ENCODE peak calls at places on chromosomes 13 and 19, in four cellular contexts. T is GM23338, U is hepatocyte, E is coronary artery. V is an unnamed sample.

GRCh38 chr19:41341669-41342490 is 11.8 kb downstream of the TGFB1 start:
- DNase-seq in T (peak; percentile 65), U (no peak), E (no peak), V (no peak)

GRCh38 chr19:35727053-35727955 is 9.5 kb downstream of the KMT2B start:
- DNase-seq in T (no peak), U (no peak), E (no peak), V (no peak)

GRCh38 chr19:12513531-12514061 is 29.0 kb upstream of the ZNF709 start:
- DNase-seq in T (peak; percentile 75), U (no peak), E (no peak), V (no peak)

GRCh38 chr19:16834747-16835146 is 5.5 kb downstream of the SIN3B start:
- DNase-seq in T (no peak), U (no peak), E (no peak), V (peak; percentile 54)

GRCh38 chr19:16846901-16847300 is 17.7 kb downstream of the SIN3B start:
- DNase-seq in T (no peak), U (no peak), E (no peak), V (no peak)

GRCh38 chr19:58559275-58560006 is 1.0 kb upstream of the UBE2M start:
- DNase-seq in T (peak; percentile 96), U (peak; percentile 94), E (peak; percentile 95), V (peak; percentile 84)

GRCh38 chr19:57706346-57706745 is 2.7 kb downstream of the ZNF154 start:
- DNase-seq in T (no peak), U (no peak), E (no peak), V (no peak)

GRCh38 chr19:2623743-2624142 is 78.8 kb downstream of the GNG7 start:
- DNase-seq in T (no peak), U (no peak), E (no peak), V (no peak)

GRCh38 chr19:32861596-32861995 is 8.0 kb downstream of the SLC7A9 start:
- DNase-seq in T (no peak), U (no peak), E (no peak), V (no peak)

GRCh38 chr19:34351382-34351802 is 13.6 kb upstream of the GPI start:
- DNase-seq in T (no peak), U (peak; percentile 35), E (no peak), V (peak; percentile 27)

GRCh38 chr13:59696229-59696628 is 467.5 kb downstream of the DIAPH3 start:
- DNase-seq in T (no peak), U (no peak), E (no peak), V (no peak)

GRCh38 chr13:99953138-99953755 is 18.3 kb downstream of the ZIC5 start:
- DNase-seq in T (no peak), U (no peak), E (peak; percentile 52), V (no peak)

GRCh38 chr13:64591981-64592380 is 2638.2 kb downstream of the PCDH9 start:
- DNase-seq in T (no peak), U (no peak), E (no peak), V (peak; percentile 55)

GRCh38 chr19:28118235-28118634 is 1094.7 kb downstream of the UQCRFS1 start:
- DNase-seq in T (no peak), U (no peak), E (no peak), V (no peak)

GRCh38 chr13:93635687-93636086 is 409.1 kb downstream of the GPC6 start:
- DNase-seq in T (no peak), U (no peak), E (no peak), V (no peak)

GRCh38 chr13:46624353-46624752 is 71.4 kb downstream of the LRCH1 start:
- DNase-seq in T (no peak), U (no peak), E (no peak), V (no peak)

GRCh38 chr19:1592755-1593628 is at the start of gene MBD3:
- DNase-seq in T (peak; percentile 97), U (peak; percentile 98), E (peak; percentile 93), V (peak; percentile 95)

GRCh38 chr13:20860844-20861243 is 41.7 kb downstream of the XPO4 start:
- DNase-seq in T (no peak), U (no peak), E (no peak), V (no peak)

GRCh38 chr19:41530761-41531301 is 45.1 kb upstream of the CEACAM21 start:
- DNase-seq in T (no peak), U (no peak), E (no peak), V (no peak)

GRCh38 chr19:51111606-51112005 is 3.4 kb upstream of the CTU1 start:
- DNase-seq in T (peak; percentile 68), U (no peak), E (no peak), V (peak; percentile 23)

GRCh38 chr13:45206340-45206739 is 5.5 kb upstream of the KCTD4 start:
- DNase-seq in T (no peak), U (peak; percentile 45), E (no peak), V (peak; percentile 94)

GRCh38 chr19:38685666-38686529 is 38.4 kb downstream of the ACTN4 start:
- DNase-seq in T (peak; percentile 80), U (peak; percentile 65), E (no peak), V (peak; percentile 57)

GRCh38 chr13:31764556-31764955 is 25.2 kb downstream of the RXFP2 start:
- DNase-seq in T (no peak), U (no peak), E (no peak), V (no peak)

GRCh38 chr19:771332-771785 is 20.4 kb downstream of the MISP start:
- DNase-seq in T (peak; percentile 62), U (peak; percentile 47), E (no peak), V (peak; percentile 64)

GRCh38 chr19:1769645-1769985 is 16.3 kb downstream of the ONECUT3 start:
- DNase-seq in T (no peak), U (no peak), E (no peak), V (no peak)

GRCh38 chr19:7679017-7679720 is 1.5 kb upstream of the TRAPPC5 start:
- DNase-seq in T (no peak), U (no peak), E (no peak), V (peak; percentile 14)
- TF ChIP-seq CTCF in T (no peak), U (no peak), E (no peak), V (peak; percentile 29)

GRCh38 chr19:14540741-14541525 is 11.5 kb downstream of the TECR start:
- DNase-seq in T (no peak), U (no peak), E (no peak), V (no peak)
- H3K4me3 ChIP-seq in T (no peak overlapping the region), U (no peak overlapping the region), E (no peak overlapping the region), V (no peak overlapping the region)

GRCh38 chr13:103762523-103762922 is 696.3 kb upstream of the SLC10A2 start:
- DNase-seq in T (peak; percentile 9), U (no peak), E (no peak), V (no peak)
- TF ChIP-seq CTCF in T (peak; percentile 60), U (no peak), E (no peak), V (no peak)

GRCh38 chr19:10835089-10835753 is 791 bp downstream of the TMED1 start:
- DNase-seq in T (no peak), U (no peak), E (no peak), V (peak; percentile 9)
- H3K4me3 ChIP-seq in T (peak overlapping the region; percentile 42), U (no peak overlapping the region), E (peak overlapping the region; percentile 92), V (peak overlapping the region; percentile 78)

GRCh38 chr19:49869009-49869483 is 1.7 kb upstream of the PNKP start:
- DNase-seq in T (no peak), U (no peak), E (no peak), V (no peak)

GRCh38 chr19:49869484-49870308 is 2.3 kb upstream of the PNKP start:
- DNase-seq in T (peak; percentile 100), U (peak; percentile 98), E (peak; percentile 99), V (peak; percentile 100)

GRCh38 chr19:49864890-49865289 is 2.5 kb downstream of the PNKP start:
- DNase-seq in T (no peak), U (no peak), E (no peak), V (no peak)

GRCh38 chr19:49863935-49864320 is 3.4 kb downstream of the PNKP start:
- DNase-seq in T (no peak), U (no peak), E (no peak), V (no peak)

DNA sequence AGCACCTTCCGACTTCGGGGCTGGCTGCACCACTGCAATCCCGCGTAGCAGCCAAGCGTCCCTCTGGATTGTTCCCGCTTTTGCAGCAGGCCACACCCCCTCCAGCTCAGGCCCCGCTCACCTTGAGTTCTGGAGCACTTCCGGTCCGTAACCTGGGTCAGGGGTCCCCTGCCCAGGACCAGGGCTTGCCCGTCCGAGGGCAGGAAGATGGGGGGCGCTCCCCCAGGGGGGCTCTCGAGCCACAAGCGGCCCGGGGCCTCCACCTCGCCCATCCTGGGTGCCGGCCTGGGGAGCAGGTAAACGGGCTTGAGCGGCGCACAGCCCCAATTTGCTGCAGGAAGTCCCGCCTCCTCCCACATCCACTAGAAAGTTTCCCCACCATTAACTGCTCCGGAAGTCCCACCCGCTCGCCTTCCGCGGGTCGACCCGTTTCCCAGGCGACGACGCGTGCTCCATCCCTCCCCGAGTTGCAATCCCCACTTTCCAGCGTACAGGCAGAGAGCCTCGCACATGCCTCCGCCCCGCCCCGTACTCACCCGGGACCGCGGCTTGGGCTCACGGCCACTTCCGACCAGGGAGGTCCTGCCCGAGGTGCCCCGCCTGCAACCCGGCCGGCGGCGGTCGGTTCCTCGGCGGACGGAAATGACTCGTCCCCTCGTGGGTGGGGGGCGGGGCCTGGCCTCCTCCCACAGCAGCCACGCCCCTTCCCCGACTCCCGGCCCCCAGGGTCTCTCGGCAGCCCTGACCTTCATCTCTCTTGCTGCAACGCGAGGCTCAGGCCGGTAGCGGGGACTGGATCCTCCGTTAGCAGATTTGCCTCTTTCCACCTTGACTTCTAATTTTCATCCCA is at the start of gene PNKP:
- DNase-seq in T (peak; percentile 95), U (peak; percentile 95), E (peak; percentile 96), V (peak; percentile 91)
- TF ChIP-seq CTCF in T (no peak), U (no peak), E (no peak), V (no peak)

GRCh38 chr19:43446746-43447489 is 18.5 kb downstream of the LYPD3 start:
- DNase-seq in T (peak; percentile 89), U (peak; percentile 83), E (no peak), V (peak; percentile 78)
- H3K4me3 ChIP-seq in T (no peak overlapping the region), U (no peak overlapping the region), E (no peak overlapping the region), V (no peak overlapping the region)

GRCh38 chr13:19618925-19619324 is 14.5 kb upstream of the MPHOSPH8 start:
- DNase-seq in T (peak; percentile 80), U (peak; percentile 16), E (no peak), V (peak; percentile 59)
- TF ChIP-seq CTCF in T (peak; percentile 68), U (peak; percentile 29), E (no peak), V (peak; percentile 83)

DNA sequence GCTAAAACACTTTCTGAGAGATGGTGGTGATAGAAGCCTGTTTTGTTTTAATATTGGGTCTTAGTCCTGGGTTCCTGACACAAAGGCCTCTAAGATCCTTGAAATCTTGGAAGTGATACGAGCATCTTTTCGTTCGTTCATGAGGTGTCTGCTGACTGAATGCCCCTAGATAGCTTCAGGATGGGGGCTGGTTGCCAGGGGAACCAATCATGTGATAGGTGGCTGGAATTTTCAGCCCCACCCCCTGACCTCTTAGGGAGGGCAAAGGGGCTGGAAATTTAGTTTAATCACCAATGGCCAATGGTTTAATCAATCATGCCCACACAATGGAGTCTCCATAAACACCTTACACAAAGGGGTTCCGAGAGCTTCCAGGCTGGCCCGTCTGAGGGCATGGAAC is 25.9 kb downstream of the MLLT1 start:
- DNase-seq in T (no peak), U (no peak), E (no peak), V (no peak)
- H3K4me3 ChIP-seq in T (no peak overlapping the region), U (no peak overlapping the region), E (no peak overlapping the region), V (no peak overlapping the region)